ENCODE peak calls at places on chromosomes 16 and 17, in ten cellular contexts. D is heart left ventricle; T is IMR-90; N is adrenal gland; W is pancreas; S is kidney; Z is CD4-positive, CD25-positive, alpha-beta regulatory T cell; X is CD4-positive, alpha-beta memory T cell; I is MG63; H is right lobe of liver. C is an unnamed sample. For H3K9me3, the result is how much of the 10 kb centered on the place peaks cover.

GRCh38 chr17:43372273-43372911 is 26.4 kb upstream of the ARL4D start:
- DNase-seq in S (no peak), X (no peak), H (peak), T (no peak), W (no peak), I (no peak), Z (no peak), N (no peak), D (no peak), C (no peak)

GRCh38 chr17:63479495-63480184 is 2.8 kb downstream of the ACE start:
- DNase-seq in I (no peak), T (no peak), X (no peak), H (no peak), S (peak), Z (no peak), W (no peak), D (peak), N (no peak), C (no peak)

GRCh38 chr17:78890111-78890897 is 12.7 kb downstream of the CEP295NL start:
- DNase-seq in X (peak), I (no peak), W (no peak), Z (peak), S (peak), H (peak), T (no peak), N (peak), D (peak), C (no peak)

GRCh38 chr17:42183741-42184711 is 1.2 kb downstream of the HCRT start:
- DNase-seq in D (peak), N (peak), S (peak), Z (peak), I (peak), W (peak), X (peak), H (peak), T (peak), C (peak)

GRCh38 chr17:76026714-76027158 is 370 bp downstream of the EVPL start:
- DNase-seq in N (no peak), Z (no peak), I (no peak), W (no peak), T (no peak), X (no peak), H (no peak), S (no peak), D (no peak), C (no peak)

GRCh38 chr17:42248351-42249179 is 27.6 kb downstream of the STAT5B start:
- DNase-seq in H (peak), Z (peak), S (peak), T (peak), X (peak), D (peak), N (peak), I (no peak), W (peak), C (peak)

GRCh38 chr17:29905879-29906167 is 24.2 kb downstream of the SSH2 start:
- DNase-seq in H (no peak), I (no peak), D (no peak), N (no peak), T (no peak), S (no peak), Z (no peak), W (no peak), X (no peak), C (no peak)

GRCh38 chr17:48483471-48484131 is 47.2 kb downstream of the HOXB1 start:
- DNase-seq in Z (no peak), D (no peak), T (peak), I (peak), N (no peak), S (peak), H (no peak), W (no peak), X (peak), C (no peak)

GRCh38 chr17:41586863-41587495 is at the start of gene KRT14:
- DNase-seq in X (no peak), H (no peak), W (no peak), S (no peak), N (no peak), T (no peak), D (no peak), I (peak), Z (no peak), C (no peak)

GRCh38 chr17:3594976-3595375 is 14.2 kb downstream of the TRPV1 start:
- DNase-seq in I (no peak), W (no peak), S (peak), T (no peak), H (no peak), N (no peak), Z (no peak), D (no peak), X (no peak), C (no peak)

GRCh38 chr17:69607162-69607834 is 192.8 kb downstream of the MAP2K6 start:
- DNase-seq in S (peak), I (peak), W (peak), D (peak), N (peak), H (peak), X (no peak), Z (no peak), T (peak), C (no peak)

GRCh38 chr16:51431517-51432241 is 280.6 kb upstream of the SALL1 start:
- DNase-seq in H (peak), W (peak), S (no peak), I (peak), X (no peak), N (peak), Z (no peak), D (no peak), T (peak), C (no peak)

GRCh38 chr16:12600536-12601256 is 203.0 kb downstream of the CPPED1 start:
- DNase-seq in S (no peak), I (no peak), H (no peak), X (no peak), Z (no peak), W (no peak), T (no peak), D (no peak), N (no peak), C (no peak)

GRCh38 chr16:12602811-12603698 is 200.6 kb downstream of the CPPED1 start:
- DNase-seq in X (no peak), Z (no peak), H (no peak), N (no peak), D (no peak), W (no peak), T (no peak), I (no peak), S (no peak), C (no peak)

GRCh38 chr16:12600116-12600515 is 203.6 kb downstream of the CPPED1 start:
- DNase-seq in D (no peak), I (no peak), N (no peak), W (no peak), H (no peak), T (no peak), S (no peak), Z (no peak), X (no peak), C (no peak)

GRCh38 chr16:12601290-12601900 is 202.3 kb downstream of the CPPED1 start:
- DNase-seq in W (no peak), T (no peak), I (no peak), N (no peak), S (no peak), Z (no peak), H (no peak), X (no peak), D (no peak), C (no peak)
- H3K9me3 ChIP-seq in W (under half), T (under half), I (under half), N (under half), S (under half), Z (under half), H (under half), X (under half), D (under half), C (under half)

GRCh38 chr16:35735403-35736251 is 2276.2 kb downstream of the TP53TG3F start:
- DNase-seq in N (no peak), X (no peak), H (no peak), Z (no peak), W (no peak), S (peak), D (no peak), I (no peak), T (no peak), C (no peak)

GRCh38 chr16:35732046-35732810 is 2272.8 kb downstream of the TP53TG3F start:
- DNase-seq in W (no peak), N (no peak), H (no peak), S (no peak), T (no peak), D (no peak), Z (no peak), X (no peak), I (no peak), C (no peak)

GRCh38 chr16:35734728-35735402 is 2275.5 kb downstream of the TP53TG3F start:
- DNase-seq in X (no peak), W (no peak), Z (no peak), T (no peak), S (no peak), N (no peak), I (no peak), H (no peak), D (no peak), C (no peak)

GRCh38 chr16:35733278-35733965 is 2274.0 kb downstream of the TP53TG3F start:
- DNase-seq in I (no peak), H (no peak), W (no peak), S (no peak), D (no peak), T (no peak), Z (no peak), X (no peak), N (no peak), C (no peak)

DNA sequence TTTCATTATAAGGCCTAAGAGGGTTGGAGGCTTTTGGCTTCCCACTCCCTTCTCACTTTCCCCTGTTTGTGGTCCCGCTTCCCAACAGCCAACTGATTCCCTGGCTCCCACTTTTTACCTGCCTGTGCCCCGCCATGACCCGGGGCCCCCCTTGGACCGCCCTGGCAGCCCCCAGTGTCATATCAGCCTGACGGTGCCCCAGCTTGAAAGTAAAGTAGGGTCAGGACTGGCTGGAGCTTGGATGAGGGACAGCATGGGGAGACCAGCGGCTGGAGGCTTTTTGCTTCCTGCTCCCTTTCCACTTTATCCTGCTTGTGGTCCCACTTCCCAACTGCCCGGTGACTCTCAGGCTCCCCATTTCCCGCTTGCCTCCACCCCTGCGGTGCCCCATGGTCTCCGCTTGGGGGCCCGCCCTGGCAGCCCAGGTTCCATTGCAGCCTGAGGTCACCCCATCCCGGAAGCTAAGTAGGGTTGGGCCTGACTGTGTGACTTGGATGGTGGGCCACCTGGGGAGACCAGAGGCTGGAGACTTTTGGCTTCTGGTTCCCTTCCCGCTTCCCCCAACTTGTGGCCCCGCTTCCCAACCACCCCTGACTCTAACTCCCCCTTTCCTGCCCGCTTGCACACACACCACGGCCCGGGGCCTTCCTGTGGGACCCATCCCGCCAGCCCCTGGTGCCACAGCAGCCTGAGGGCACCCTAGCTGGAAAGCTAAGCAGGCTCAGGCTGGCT is 2274.7 kb downstream of the TP53TG3F start:
- DNase-seq in X (no peak), D (no peak), N (no peak), S (peak), H (no peak), T (no peak), I (no peak), W (no peak), Z (no peak), C (no peak)
- H3K9me3 ChIP-seq in X (under half), D (under half), N (under half), S (under half), H (under half), T (under half), I (under half), W (under half), Z (half or more), C (under half)

GRCh38 chr16:3383045-3383448 is 17.8 kb downstream of the ZSCAN32 start:
- DNase-seq in T (no peak), Z (no peak), N (no peak), I (no peak), S (no peak), X (no peak), H (no peak), W (no peak), D (no peak), C (no peak)
- H3K9me3 ChIP-seq in T (half or more), Z (half or more), N (under half), I (half or more), S (half or more), X (under half), H (half or more), W (under half), D (half or more), C (half or more)

GRCh38 chr16:12732600-12732999 is 71.1 kb downstream of the CPPED1 start:
- DNase-seq in T (no peak), I (no peak), S (no peak), X (no peak), N (no peak), W (no peak), Z (no peak), D (no peak), H (no peak), C (no peak)
- H3K9me3 ChIP-seq in T (under half), I (under half), S (under half), X (under half), N (under half), W (under half), Z (under half), D (under half), H (under half), C (under half)

GRCh38 chr16:61791465-61791864 is 244.8 kb downstream of the CDH8 start:
- DNase-seq in H (no peak), D (no peak), T (no peak), W (no peak), S (no peak), X (no peak), Z (no peak), N (no peak), I (no peak), C (no peak)
- H3K9me3 ChIP-seq in H (under half), D (under half), T (under half), W (under half), S (under half), X (under half), Z (under half), N (under half), I (under half), C (under half)

GRCh38 chr16:30070490-30070889 is 4.9 kb downstream of the ALDOA start:
- DNase-seq in N (no peak), X (no peak), H (no peak), W (no peak), D (no peak), T (no peak), S (no peak), I (no peak), Z (no peak), C (no peak)

GRCh38 chr16:30068333-30068732 is 2.8 kb downstream of the ALDOA start:
- DNase-seq in I (no peak), D (no peak), W (no peak), X (no peak), T (no peak), N (no peak), Z (no peak), H (no peak), S (no peak), C (no peak)

GRCh38 chr16:30069575-30070462 is 4.3 kb downstream of the ALDOA start:
- DNase-seq in X (no peak), T (no peak), Z (no peak), I (no peak), N (peak), H (no peak), S (no peak), W (peak), D (peak), C (no peak)

GRCh38 chr16:30067584-30067916 is 2.0 kb downstream of the ALDOA start:
- DNase-seq in N (no peak), H (no peak), Z (no peak), W (no peak), X (no peak), I (no peak), S (no peak), D (no peak), T (no peak), C (no peak)

GRCh38 chr16:30068750-30069574 is 3.4 kb downstream of the ALDOA start:
- DNase-seq in D (no peak), Z (peak), H (no peak), T (no peak), I (no peak), W (peak), X (peak), S (no peak), N (no peak), C (peak)
- H3K9me3 ChIP-seq in D (under half), Z (under half), H (under half), T (under half), I (under half), W (under half), X (under half), S (under half), N (under half), C (under half)

DNA sequence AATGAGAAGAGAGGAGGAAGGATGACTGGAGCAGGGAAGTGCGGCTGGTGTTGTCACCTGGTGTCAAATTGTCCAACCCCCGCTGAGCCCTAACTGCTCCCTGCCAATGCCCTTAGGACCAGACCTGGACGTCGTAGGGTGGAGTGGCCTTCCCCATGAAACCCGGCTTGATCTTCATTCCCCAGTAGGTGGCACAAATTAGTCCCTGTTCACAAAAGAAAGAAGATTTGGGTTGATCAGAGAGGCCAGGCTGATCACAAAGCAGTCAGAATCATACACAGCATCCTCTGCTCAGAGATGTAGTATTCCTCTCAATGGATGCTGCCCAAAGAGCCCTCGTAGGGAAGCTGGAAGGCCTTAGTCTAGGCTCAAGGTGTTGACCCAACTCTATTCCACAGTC is 60.2 kb downstream of the ACSM1 start:
- DNase-seq in Z (no peak), I (no peak), S (no peak), N (no peak), H (no peak), W (no peak), D (no peak), T (no peak), X (peak), C (no peak)
- H3K9me3 ChIP-seq in Z (under half), I (under half), S (under half), N (under half), H (under half), W (under half), D (under half), T (under half), X (under half), C (under half)

GRCh38 chr16:27389272-27389961 is 12.6 kb upstream of the IL21R start:
- DNase-seq in T (peak), Z (no peak), D (no peak), X (no peak), H (no peak), S (no peak), N (no peak), W (no peak), I (no peak), C (no peak)
- H3K9me3 ChIP-seq in T (under half), Z (under half), D (under half), X (under half), H (under half), S (under half), N (under half), W (under half), I (under half), C (under half)